ENCODE peak calls at places on chromosomes 2 and 18, in seven cellular contexts. N is HCT116, X is fibroblast of lung, L is mammary epithelial cell, Z is gastrocnemius medialis, M is tibial nerve, T is GM23338. P is an unnamed sample.

GRCh38 chr2:105629634-105630033 is 115.1 kb upstream of the NCK2 start:
- DNase-seq in N (no peak), X (no peak), L (no peak), Z (no peak), M (no peak), T (no peak), P (no peak)

GRCh38 chr2:223725986-223726970 is 111.1 kb downstream of the AP1S3 start:
- DNase-seq in N (no peak), X (no peak), L (no peak), Z (no peak), M (no peak), T (no peak), P (no peak)

GRCh38 chr2:127032601-127033000 is 74.4 kb downstream of the BIN1 start:
- DNase-seq in N (no peak), X (no peak), L (no peak), Z (no peak), M (no peak), T (no peak), P (peak; percentile 21)

GRCh38 chr18:41828137-41828536 is 126.9 kb upstream of the PIK3C3 start:
- DNase-seq in N (no peak), X (no peak), L (no peak), Z (no peak), M (no peak), T (no peak), P (peak; percentile 52)

GRCh38 chr2:104318001-104318555 is 535.8 kb upstream of the POU3F3 start:
- DNase-seq in N (no peak), X (no peak), L (no peak), Z (no peak), M (no peak), T (no peak), P (no peak)

GRCh38 chr2:36616947-36617346 is 19.0 kb upstream of the FEZ2 start:
- DNase-seq in N (no peak), X (no peak), L (no peak), Z (no peak), M (no peak), T (peak; percentile 88), P (no peak)

GRCh38 chr2:225177098-225177497 is 134.8 kb upstream of the DOCK10 start:
- DNase-seq in N (no peak), X (peak; percentile 18), L (peak; percentile 72), Z (no peak), M (no peak), T (no peak), P (peak; percentile 66)

GRCh38 chr2:229462144-229462543 is 191.1 kb upstream of the PID1 start:
- DNase-seq in N (no peak), X (no peak), L (no peak), Z (no peak), M (no peak), T (no peak), P (no peak)

GRCh38 chr2:45436456-45436855 is 174.6 kb downstream of the SRBD1 start:
- DNase-seq in N (no peak), X (no peak), L (no peak), Z (no peak), M (no peak), T (no peak), P (no peak)

DNA sequence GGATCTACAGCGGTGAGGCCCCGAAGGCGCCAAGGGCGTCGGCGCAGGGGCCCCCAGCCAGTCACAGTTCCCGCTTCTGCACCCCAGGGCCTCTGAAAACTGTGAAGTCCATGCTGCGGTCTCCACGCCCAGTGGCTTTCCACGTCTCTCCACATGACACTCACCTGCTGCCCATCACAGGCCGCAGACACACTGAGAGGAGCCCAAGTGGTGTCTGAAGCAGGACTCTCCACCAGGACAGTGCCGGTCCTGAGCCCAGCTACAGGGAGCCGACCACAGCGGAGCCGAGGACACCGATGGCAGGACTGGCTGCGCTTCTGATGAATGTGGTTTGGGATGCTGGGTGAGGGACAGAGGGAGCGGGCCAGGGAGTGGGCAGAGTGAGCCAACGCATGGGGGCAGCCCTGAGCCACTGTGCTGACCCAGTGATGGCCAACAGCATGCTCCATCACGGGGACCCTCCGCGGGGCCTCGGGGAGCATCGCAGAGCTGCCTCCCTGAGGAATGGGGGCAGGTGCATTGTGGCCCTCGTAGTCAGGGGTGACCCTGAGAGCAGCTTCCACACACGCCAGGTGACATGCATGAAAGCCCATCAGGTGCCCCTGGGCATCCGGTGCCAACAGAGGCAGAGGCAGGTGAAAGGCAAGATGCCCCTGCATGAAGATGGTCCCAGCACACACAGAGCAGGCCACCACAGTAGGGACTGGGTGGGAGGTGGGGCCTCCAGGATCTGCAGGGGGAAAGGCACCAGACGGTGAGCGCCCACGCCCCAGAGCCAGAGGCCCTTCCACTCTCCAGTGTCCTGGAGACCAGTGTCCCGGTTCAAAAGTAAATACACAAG is 116.6 kb downstream of the HDAC4 start:
- DNase-seq in N (no peak), X (no peak), L (no peak), Z (peak; percentile 11), M (peak; percentile 9), T (no peak), P (no peak)
- TF ChIP-seq CTCF in N (no peak), X (peak; percentile 4), L (no peak), Z (no peak), M (peak; percentile 15), T (peak; percentile 18), P (no peak)

GRCh38 chr2:118845005-118845842 is 2.2 kb downstream of the EN1 start:
- DNase-seq in N (no peak), X (no peak), L (no peak), Z (no peak), M (no peak), T (peak; percentile 51), P (no peak)
- H3K27me3 ChIP-seq in N (no peaks in the 10 kb centered on the region), X (peaks cover 81% of the 10 kb centered on the region), L (peaks cover 68% of the 10 kb centered on the region), Z (no peaks in the 10 kb centered on the region), M (peaks cover 96% of the 10 kb centered on the region), T (peaks cover 100% of the 10 kb centered on the region), P (peaks cover 80% of the 10 kb centered on the region)

GRCh38 chr2:40039543-40039942 is 260.5 kb upstream of the THUMPD2 start:
- DNase-seq in N (no peak), X (no peak), L (no peak), Z (no peak), M (no peak), T (no peak), P (peak; percentile 47)
- H3K4me3 ChIP-seq in N (no peak overlapping the region), X (no peak overlapping the region), L (no peak overlapping the region), Z (no peak overlapping the region), M (no peak overlapping the region), T (no peak overlapping the region), P (no peak overlapping the region)

GRCh38 chr2:3696542-3696941 is 6.8 kb upstream of the DCDC2C start:
- DNase-seq in N (no peak), X (no peak), L (no peak), Z (no peak), M (no peak), T (no peak), P (no peak)

GRCh38 chr2:3689998-3690748 is 13.2 kb upstream of the DCDC2C start:
- DNase-seq in N (no peak), X (no peak), L (no peak), Z (no peak), M (no peak), T (no peak), P (no peak)

GRCh38 chr2:3692375-3692774 is 11.0 kb upstream of the DCDC2C start:
- DNase-seq in N (peak; percentile 51), X (peak; percentile 22), L (peak; percentile 21), Z (no peak), M (no peak), T (peak; percentile 63), P (peak; percentile 45)
- TF ChIP-seq CTCF in N (peak; percentile 73), X (peak; percentile 24), L (peak; percentile 55), Z (no peak), M (peak; percentile 14), T (peak; percentile 73), P (peak; percentile 49)

DNA sequence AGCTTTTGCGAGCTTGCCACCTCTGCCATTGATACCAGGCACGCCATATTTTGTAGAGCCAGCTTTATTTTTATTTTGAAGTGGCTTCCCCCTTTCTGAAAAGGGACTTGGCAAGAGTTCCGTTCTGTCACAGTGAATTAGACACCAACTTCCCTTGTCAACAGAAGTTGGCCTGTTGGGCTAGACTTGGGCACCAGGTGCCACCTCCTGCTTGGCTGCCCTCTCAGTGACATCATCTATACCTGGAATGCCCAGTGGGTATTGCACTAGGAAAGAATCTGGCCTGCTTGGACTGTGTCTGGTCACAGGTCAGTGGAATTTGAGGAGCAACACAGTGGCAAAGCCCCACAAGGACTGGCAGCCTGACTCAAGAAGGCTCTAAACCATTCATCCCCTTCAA is 101.0 kb downstream of the BCL2L11 start:
- DNase-seq in N (no peak), X (no peak), L (no peak), Z (no peak), M (no peak), T (no peak), P (no peak)
- H3K27me3 ChIP-seq in N (no peaks in the 10 kb centered on the region), X (no peaks in the 10 kb centered on the region), L (no peaks in the 10 kb centered on the region), Z (no peaks in the 10 kb centered on the region), M (no peaks in the 10 kb centered on the region), T (no peaks in the 10 kb centered on the region), P (no peaks in the 10 kb centered on the region)

P was measured in bronchial epithelial cell.